ENCODE peak calls at places on chromosomes 2 and 18, in seven cellular contexts. O is IMR-90, D is BJ, I is suprapubic skin, S is upper lobe of right lung, K is AG10803, N is WERI-Rb-1. A is an unnamed sample.

GRCh38 chr18:50307738-50308470 is 20.4 kb upstream of the CXXC1 start:
- DNase-seq in O (peak; percentile 85), D (no peak), I (peak; percentile 91), S (peak; percentile 92), K (peak; percentile 87), N (peak; percentile 93), A (peak; percentile 96)

GRCh38 chr2:168801456-168801855 is 981 bp upstream of the NOSTRIN start:
- DNase-seq in O (no peak), D (no peak), I (no peak), S (no peak), K (no peak), N (no peak), A (no peak)

GRCh38 chr2:74004212-74005182 is 19.8 kb downstream of the TET3 start:
- DNase-seq in O (no peak), D (no peak), I (no peak), S (peak; percentile 39), K (no peak), N (peak; percentile 81), A (no peak)

GRCh38 chr2:147045113-147045512 is 799.7 kb upstream of the ACVR2A start:
- DNase-seq in O (peak; percentile 22), D (no peak), I (no peak), S (peak; percentile 45), K (peak; percentile 50), N (peak; percentile 52), A (peak; percentile 29)

GRCh38 chr2:101770672-101771071 is 73.2 kb downstream of the MAP4K4 start:
- DNase-seq in O (peak; percentile 62), D (no peak), I (no peak), S (no peak), K (peak; percentile 63), N (peak; percentile 56), A (peak; percentile 59)

GRCh38 chr2:47236503-47237215 is 81.6 kb upstream of the STPG4 start:
- DNase-seq in O (peak; percentile 17), D (no peak), I (no peak), S (no peak), K (peak; percentile 10), N (no peak), A (no peak)

GRCh38 chr2:60961457-60961856 is 56.1 kb upstream of the PEX13 start:
- DNase-seq in O (peak; percentile 75), D (peak; percentile 27), I (no peak), S (no peak), K (peak; percentile 77), N (no peak), A (no peak)

GRCh38 chr18:58748899-58749595 is 77.8 kb downstream of the MALT1 start:
- DNase-seq in O (no peak), D (no peak), I (no peak), S (no peak), K (no peak), N (no peak), A (no peak)

GRCh38 chr18:58335223-58335622 is 291.2 kb downstream of the NEDD4L start:
- DNase-seq in O (no peak), D (no peak), I (no peak), S (no peak), K (no peak), N (no peak), A (no peak)

GRCh38 chr2:132645943-132646804 is 23.8 kb downstream of the LYPD1 start:
- DNase-seq in O (no peak), D (no peak), I (no peak), S (no peak), K (no peak), N (no peak), A (no peak)

GRCh38 chr2:180761224-180761623 is 219.2 kb upstream of the UBE2E3 start:
- DNase-seq in O (peak; percentile 65), D (no peak), I (no peak), S (no peak), K (peak; percentile 62), N (no peak), A (no peak)

GRCh38 chr2:240593703-240594451 is 7.3 kb downstream of the CAPN10 start:
- DNase-seq in O (no peak), D (no peak), I (peak; percentile 51), S (peak; percentile 61), K (no peak), N (peak; percentile 4), A (no peak)

GRCh38 chr2:130344578-130344977 is 1.9 kb downstream of the IMP4 start:
- DNase-seq in O (no peak), D (no peak), I (no peak), S (no peak), K (no peak), N (no peak), A (no peak)

GRCh38 chr2:120647487-120647886 is 88.2 kb upstream of the GLI2 start:
- DNase-seq in O (peak; percentile 89), D (peak; percentile 37), I (no peak), S (no peak), K (peak; percentile 69), N (no peak), A (no peak)

GRCh38 chr2:127985026-127985734 is 42.7 kb downstream of the SAP130 start:
- DNase-seq in O (peak; percentile 17), D (no peak), I (no peak), S (no peak), K (no peak), N (no peak), A (no peak)

GRCh38 chr2:150859872-150860271 is 372.4 kb upstream of the RND3 start:
- DNase-seq in O (no peak), D (no peak), I (no peak), S (no peak), K (no peak), N (no peak), A (no peak)

DNA sequence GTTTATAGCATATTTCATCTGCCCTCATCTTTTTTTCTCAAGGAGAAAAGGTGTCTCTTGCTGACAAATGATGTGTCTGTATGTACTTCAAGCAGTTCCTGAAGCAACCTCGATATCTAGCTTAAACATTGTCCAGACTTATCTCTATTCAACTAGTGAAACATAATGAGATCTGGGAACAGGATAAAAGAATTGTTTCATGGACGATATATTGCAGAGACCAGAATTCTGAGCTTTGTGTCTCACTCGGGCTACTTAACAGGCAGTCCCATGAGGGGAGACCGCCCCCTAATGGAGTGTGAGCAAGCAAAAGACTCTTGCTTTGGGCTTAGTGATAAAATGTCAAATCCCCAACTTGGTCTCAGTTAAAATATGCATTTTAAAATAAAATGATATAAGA is 929.2 kb upstream of the SOX11 start:
- DNase-seq in O (no peak), D (no peak), I (no peak), S (no peak), K (no peak), N (peak; percentile 80), A (no peak)
- TF ChIP-seq CTCF in O (no peak), D (no peak), I (no peak), S (peak; percentile 17), K (no peak), N (peak; percentile 81), A (no peak)

GRCh38 chr2:142944264-142944663 is 66.8 kb downstream of the KYNU start:
- DNase-seq in O (peak; percentile 37), D (peak; percentile 41), I (no peak), S (no peak), K (peak; percentile 18), N (no peak), A (no peak)
- TF ChIP-seq CTCF in O (no peak), D (no peak), I (no peak), S (no peak), K (no peak), N (no peak), A (no peak)

GRCh38 chr2:197011777-197012641 is 85.5 kb upstream of the PGAP1 start:
- DNase-seq in O (peak; percentile 53), D (no peak), I (no peak), S (no peak), K (peak; percentile 53), N (peak; percentile 31), A (peak; percentile 63)
- TF ChIP-seq CTCF in O (peak; percentile 74), D (peak; percentile 84), I (peak; percentile 72), S (peak; percentile 81), K (peak; percentile 93), N (peak; percentile 89), A (peak; percentile 48)

GRCh38 chr2:68687018-68687417 is 43.6 kb downstream of the PROKR1 start:
- DNase-seq in O (no peak), D (no peak), I (no peak), S (no peak), K (no peak), N (no peak), A (no peak)

GRCh38 chr2:68689553-68690537 is 44.8 kb upstream of the ARHGAP25 start:
- DNase-seq in O (no peak), D (no peak), I (no peak), S (no peak), K (no peak), N (no peak), A (peak; percentile 76)

GRCh38 chr2:68693947-68694346 is 40.7 kb upstream of the ARHGAP25 start:
- DNase-seq in O (no peak), D (no peak), I (no peak), S (no peak), K (no peak), N (no peak), A (no peak)

GRCh38 chr2:68692511-68692910 is 42.1 kb upstream of the ARHGAP25 start:
- DNase-seq in O (no peak), D (no peak), I (no peak), S (no peak), K (no peak), N (no peak), A (no peak)

GRCh38 chr2:68690851-68691250 is 43.8 kb upstream of the ARHGAP25 start:
- DNase-seq in O (no peak), D (no peak), I (no peak), S (no peak), K (no peak), N (no peak), A (no peak)
- TF ChIP-seq CTCF in O (no peak), D (no peak), I (no peak), S (no peak), K (no peak), N (no peak), A (no peak)